ENCODE peak calls at places on chromosomes 12 and 14, in four cellular contexts. U is right atrium auricular region, D is PC-3, O is WTC11. G is an unnamed sample.

GRCh38 chr14:42378880-42379279 is 772.2 kb downstream of the LRFN5 start:
- DNase-seq in O (peak; percentile 9), U (no peak), D (peak; percentile 6), G (no peak)

GRCh38 chr12:126772171-126772864 is 1494.7 kb upstream of the TMEM132C start:
- DNase-seq in U (no peak), O (no peak), D (peak; percentile 97), G (no peak)

GRCh38 chr14:65281991-65282908 is 130.3 kb upstream of the FUT8 start:
- DNase-seq in O (peak; percentile 36), U (no peak), D (no peak), G (no peak)

GRCh38 chr14:50964683-50965390 is 20.6 kb upstream of the PYGL start:
- DNase-seq in O (no peak), U (peak; percentile 74), D (peak; percentile 97), G (no peak)

GRCh38 chr14:24376448-24377070 is 8.6 kb downstream of the NFATC4 start:
- DNase-seq in O (peak; percentile 86), D (no peak), U (no peak), G (peak; percentile 37)

GRCh38 chr12:12240671-12241345 is 26.0 kb downstream of the LRP6 start:
- DNase-seq in O (no peak), D (no peak), U (no peak), G (no peak)

GRCh38 chr12:131950182-131950913 is 606 bp downstream of the EP400 start:
- DNase-seq in O (no peak), D (no peak), U (peak; percentile 56), G (peak; percentile 65)

GRCh38 chr12:130879781-130880389 is 8.0 kb downstream of the RAN start:
- DNase-seq in D (no peak), U (no peak), O (no peak), G (no peak)

GRCh38 chr14:99274346-99275221 is 2.6 kb upstream of the BCL11B start:
- DNase-seq in O (peak; percentile 93), D (peak; percentile 55), U (no peak), G (peak; percentile 95)

GRCh38 chr12:95096852-95097251 is 23.4 kb upstream of the NR2C1 start:
- DNase-seq in O (no peak), D (peak; percentile 92), U (no peak), G (no peak)

GRCh38 chr12:59403259-59403932 is 192.4 kb upstream of the SLC16A7 start:
- DNase-seq in D (peak; percentile 77), U (no peak), O (peak; percentile 25), G (peak; percentile 35)

GRCh38 chr14:50603565-50603964 is 43.6 kb downstream of the ATL1 start:
- DNase-seq in U (no peak), D (no peak), O (no peak), G (no peak)

GRCh38 chr12:3885179-3886094 is 12.2 kb upstream of the PARP11 start:
- DNase-seq in D (peak; percentile 40), U (no peak), O (no peak), G (no peak)

GRCh38 chr12:106245767-106246166 is 2.1 kb downstream of the CKAP4 start:
- DNase-seq in O (no peak), D (peak; percentile 78), U (peak; percentile 81), G (no peak)

GRCh38 chr12:3698218-3698974 is 54.5 kb downstream of the CRACR2A start:
- DNase-seq in O (no peak), U (no peak), D (peak; percentile 80), G (no peak)

GRCh38 chr12:124752437-124753229 is 111.0 kb downstream of the SCARB1 start:
- DNase-seq in O (no peak), U (no peak), D (peak; percentile 61), G (no peak)

GRCh38 chr14:38101679-38102078 is 106.0 kb upstream of the SSTR1 start:
- DNase-seq in D (no peak), O (no peak), U (no peak), G (no peak)

GRCh38 chr12:89080797-89081470 is 271.4 kb downstream of the DUSP6 start:
- DNase-seq in U (no peak), O (no peak), D (peak; percentile 37), G (no peak)

GRCh38 chr14:105894125-105894977 is 368.0 kb downstream of the TMEM121 start:
- DNase-seq in D (no peak), U (no peak), O (peak; percentile 1), G (no peak)

GRCh38 chr14:90093942-90094595 is 32.3 kb downstream of the KCNK13 start:
- DNase-seq in O (no peak), D (peak; percentile 88), U (no peak), G (no peak)

GRCh38 chr12:90677552-90677951 is 277.4 kb downstream of the CCER1 start:
- DNase-seq in D (no peak), U (no peak), O (no peak), G (no peak)

DNA sequence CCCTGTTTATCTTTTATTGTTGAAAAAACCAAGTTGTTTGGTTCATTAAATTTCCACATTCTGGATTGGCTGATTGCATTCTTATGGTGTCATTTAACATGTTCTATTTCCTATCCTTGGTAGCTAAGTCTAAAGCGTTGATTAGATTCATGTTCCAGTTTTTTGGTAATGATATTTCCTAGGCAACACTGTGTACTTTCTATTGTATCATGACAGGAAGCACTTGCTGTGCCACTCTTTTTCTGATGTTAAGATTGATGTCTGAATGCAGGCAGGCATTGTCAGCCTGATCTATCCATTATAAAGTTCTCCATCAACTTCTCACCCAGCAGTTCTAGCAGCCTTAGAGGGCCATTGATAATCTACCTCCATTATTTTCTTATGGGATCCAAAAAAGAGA is 91.1 kb upstream of the ARID2 start:
- DNase-seq in O (no peak), U (no peak), D (no peak), G (no peak)
- TF ChIP-seq CTCF in O (no peak), U (no peak), D (no peak), G (no peak)

DNA sequence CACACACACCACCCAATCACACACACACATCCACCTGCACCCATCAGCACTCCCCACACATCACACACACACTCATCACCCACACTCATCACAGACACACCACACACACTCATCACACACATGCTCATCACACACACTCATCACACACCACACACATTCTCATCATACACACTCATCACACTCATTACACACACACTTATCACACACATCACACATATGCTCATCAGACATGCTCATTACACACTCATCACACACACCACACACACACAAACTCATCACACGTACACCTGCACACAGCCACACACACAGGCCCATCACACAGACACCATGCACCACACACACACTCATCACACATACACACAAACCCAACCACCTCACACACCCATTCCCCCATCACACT is 107.5 kb upstream of the C14orf180 start:
- DNase-seq in U (no peak), O (no peak), D (no peak), G (no peak)
- TF ChIP-seq CTCF in U (no peak), O (no peak), D (no peak), G (no peak)

GRCh38 chr12:53071591-53072551 is 7.3 kb downstream of the SPRYD3 start:
- DNase-seq in U (peak; percentile 92), O (no peak), D (no peak), G (no peak)
- TF ChIP-seq CTCF in U (peak; percentile 37), O (no peak), D (no peak), G (no peak)

GRCh38 chr12:38669081-38669480 is 236.3 kb downstream of the CPNE8 start:
- DNase-seq in U (no peak), D (no peak), O (no peak), G (no peak)

GRCh38 chr12:38662851-38663250 is 242.5 kb downstream of the CPNE8 start:
- DNase-seq in U (no peak), D (no peak), O (no peak), G (no peak)

GRCh38 chr12:38669530-38669929 is 235.9 kb downstream of the CPNE8 start:
- DNase-seq in U (no peak), D (no peak), O (no peak), G (no peak)

GRCh38 chr12:38666425-38666824 is 239.0 kb downstream of the CPNE8 start:
- DNase-seq in D (no peak), U (no peak), O (no peak), G (no peak)

GRCh38 chr12:38664661-38665269 is 240.6 kb downstream of the CPNE8 start:
- DNase-seq in D (peak; percentile 65), U (no peak), O (peak; percentile 23), G (peak; percentile 24)
- TF ChIP-seq CTCF in D (peak; percentile 87), U (peak; percentile 52), O (no peak), G (peak; percentile 53)